ENCODE peak calls at places on chromosomes 2 and 18, in seven cellular contexts. B is thyroid gland, L is stomach, D is transverse colon, X is adrenal gland, Q is esophagus muscularis mucosa, V is body of pancreas. E is an unnamed sample.

GRCh38 chr2:109527846-109528705 is 85.7 kb downstream of the SEPTIN10 start:
- DNase-seq in X (no peak), Q (no peak), B (no peak), V (no peak), D (no peak), L (no peak), E (no peak)

GRCh38 chr2:201709049-201709448 is 10.6 kb upstream of the MPP4 start:
- DNase-seq in X (no peak), B (no peak), V (no peak), L (no peak), D (no peak), Q (no peak), E (no peak)

GRCh38 chr2:202038471-202039277 is 5.0 kb downstream of the FZD7 start:
- DNase-seq in V (peak), D (peak), L (no peak), Q (no peak), B (peak), X (peak), E (peak)

GRCh38 chr2:144430722-144431163 is 89.2 kb downstream of the ZEB2 start:
- DNase-seq in L (no peak), B (peak), Q (no peak), D (no peak), X (no peak), V (no peak), E (no peak)

GRCh38 chr18:23032030-23032582 is 99.0 kb downstream of the RBBP8 start:
- DNase-seq in D (no peak), B (no peak), X (no peak), Q (no peak), V (no peak), L (no peak), E (no peak)

GRCh38 chr2:234765315-234765714 is 186.5 kb upstream of the SH3BP4 start:
- DNase-seq in L (no peak), X (no peak), Q (no peak), B (no peak), V (no peak), D (no peak), E (no peak)

GRCh38 chr2:234368861-234369261 is 128.0 kb downstream of the ARL4C start:
- DNase-seq in L (no peak), V (no peak), B (peak), D (peak), Q (no peak), X (no peak), E (no peak)

GRCh38 chr2:72887836-72888437 is 729 bp downstream of the SPR start:
- DNase-seq in D (peak), B (peak), V (peak), X (peak), L (peak), Q (peak), E (peak)

GRCh38 chr2:45729753-45730512 is 78.5 kb downstream of the PRKCE start:
- DNase-seq in X (no peak), D (no peak), Q (no peak), B (peak), V (no peak), L (no peak), E (no peak)

GRCh38 chr2:238700122-238700457 is 147.8 kb upstream of the TWIST2 start:
- DNase-seq in V (peak), L (no peak), Q (peak), X (peak), B (peak), D (peak), E (peak)

GRCh38 chr18:62717850-62718229 is 2.5 kb downstream of the PHLPP1 start:
- DNase-seq in B (no peak), D (no peak), Q (no peak), X (no peak), V (no peak), L (no peak), E (no peak)

GRCh38 chr18:62720048-62720447 is 4.7 kb downstream of the PHLPP1 start:
- DNase-seq in D (no peak), B (no peak), X (no peak), L (no peak), V (no peak), Q (no peak), E (no peak)

GRCh38 chr18:62717059-62717849 is 1.9 kb downstream of the PHLPP1 start:
- DNase-seq in B (peak), Q (no peak), X (peak), D (peak), L (peak), V (peak), E (no peak)

GRCh38 chr18:62716679-62717058 is 1.3 kb downstream of the PHLPP1 start:
- DNase-seq in V (peak), D (peak), Q (no peak), B (peak), X (peak), L (peak), E (peak)

GRCh38 chr18:62718268-62718800 is 3.0 kb downstream of the PHLPP1 start:
- DNase-seq in X (no peak), D (no peak), V (no peak), Q (no peak), L (no peak), B (no peak), E (no peak)
- H3K27ac ChIP-seq in X (no peak), D (peak), V (peak), Q (peak), L (no peak), B (no peak), E (no peak)

DNA sequence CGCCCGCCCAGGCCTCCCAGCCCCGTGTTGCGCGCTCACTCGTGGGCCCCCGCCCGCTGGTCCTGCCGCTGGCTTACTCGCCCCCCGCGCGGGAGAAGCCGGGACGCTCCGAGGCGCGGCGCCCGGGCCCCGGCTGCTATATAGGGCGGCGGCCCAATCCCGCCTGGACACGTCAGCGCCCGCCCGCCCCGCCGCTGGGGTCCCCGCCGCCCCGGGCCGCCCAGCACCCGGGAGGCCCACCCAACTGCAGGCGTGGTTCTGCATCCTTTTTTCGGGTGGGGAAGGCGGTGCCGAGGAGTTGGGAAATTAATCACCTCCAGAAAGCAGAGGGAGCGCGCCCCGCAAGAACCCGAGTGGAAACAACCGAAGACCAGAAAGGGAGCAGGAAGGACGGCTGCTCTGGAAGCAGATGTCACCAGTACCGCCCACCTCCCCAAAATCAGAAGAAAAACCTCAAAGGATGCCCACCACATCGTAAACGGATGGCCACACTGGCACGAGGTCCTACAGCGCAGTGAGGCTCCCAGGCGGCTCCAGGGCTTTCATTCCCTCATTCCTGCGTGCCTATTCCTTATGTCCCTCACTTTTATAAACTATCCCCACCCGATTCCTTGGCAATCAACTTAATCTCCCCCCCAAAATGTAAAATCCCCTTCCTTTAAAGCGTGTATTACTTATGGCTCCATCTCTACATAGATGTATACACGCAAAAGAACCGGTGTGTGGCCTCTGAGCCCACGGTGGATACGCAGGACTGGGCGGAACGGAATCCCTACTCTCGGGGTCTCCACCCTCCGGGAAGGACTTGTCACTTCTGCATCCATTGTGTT is 42.5 kb downstream of the HDLBP start:
- DNase-seq in L (peak), X (peak), D (peak), Q (peak), B (peak), V (peak), E (peak)
- TF ChIP-seq POLR2A in L (no peak), X (peak), D (no peak), Q (no peak), B (peak), V (peak), E (peak)

GRCh38 chr18:62688743-62689317 is 26.5 kb upstream of the PHLPP1 start:
- DNase-seq in V (no peak), X (no peak), Q (no peak), D (no peak), B (no peak), L (no peak), E (no peak)

GRCh38 chr18:62690416-62690815 is 24.9 kb upstream of the PHLPP1 start:
- DNase-seq in Q (no peak), L (no peak), V (no peak), B (no peak), D (no peak), X (no peak), E (no peak)

GRCh38 chr18:62697636-62698035 is 17.7 kb upstream of the PHLPP1 start:
- DNase-seq in L (no peak), Q (no peak), X (no peak), B (no peak), D (no peak), V (no peak), E (no peak)

GRCh38 chr18:62693659-62694058 is 21.7 kb upstream of the PHLPP1 start:
- DNase-seq in B (no peak), V (no peak), L (no peak), D (no peak), X (no peak), Q (no peak), E (no peak)
- H3K27ac ChIP-seq in B (no peak), V (no peak), L (no peak), D (no peak), X (no peak), Q (no peak), E (no peak)

GRCh38 chr18:5588529-5588928 is 44.7 kb upstream of the EPB41L3 start:
- DNase-seq in L (no peak), Q (no peak), D (no peak), B (no peak), V (no peak), X (no peak), E (no peak)
- TF ChIP-seq POLR2A in L (no peak), Q (no peak), D (no peak), B (no peak), V (no peak), X (no peak), E (no peak)

GRCh38 chr2:159797468-159798375 is at the start of gene CD302:
- DNase-seq in V (peak), X (peak), D (peak), Q (peak), L (peak), B (peak), E (peak)
- H3K27ac ChIP-seq in V (peak), X (no peak), D (peak), Q (peak), L (peak), B (peak), E (peak)